ENCODE peak calls at places on chromosomes 6 and 20, in six cellular contexts. S is foreskin fibroblast, L is endodermal cell, Q is heart right ventricle, U is cardiac muscle cell, Y is PC-9. I is an unnamed sample.

GRCh38 chr20:34269996-34270627 is 28.9 kb downstream of the ASIP start:
- DNase-seq in Q (no peak), U (peak; percentile 75), Y (no peak), S (peak; percentile 60), L (no peak), I (no peak)

GRCh38 chr6:34465551-34466241 is at the start of gene PACSIN1:
- DNase-seq in Y (peak; percentile 53), Q (peak; percentile 20), U (peak; percentile 10), L (peak; percentile 92), S (no peak), I (no peak)

GRCh38 chr6:105484238-105485161 is 81.6 kb upstream of the PREP start:
- DNase-seq in Y (no peak), Q (no peak), L (no peak), S (no peak), U (peak; percentile 52), I (no peak)

GRCh38 chr6:19851273-19852089 is 14.3 kb downstream of the ID4 start:
- DNase-seq in L (peak; percentile 75), Q (no peak), U (peak; percentile 88), Y (peak; percentile 43), S (peak; percentile 53), I (peak; percentile 64)

GRCh38 chr6:156427345-156427744 is 349.8 kb upstream of the ARID1B start:
- DNase-seq in U (peak; percentile 78), L (no peak), Q (peak; percentile 12), Y (peak; percentile 1), S (peak; percentile 73), I (peak; percentile 32)

GRCh38 chr6:169984181-169985120 is 233.0 kb downstream of the ERMARD start:
- DNase-seq in Q (no peak), Y (no peak), S (no peak), U (no peak), L (no peak), I (no peak)

GRCh38 chr6:35046098-35046497 is 95.0 kb downstream of the TCP11 start:
- DNase-seq in U (no peak), Y (no peak), S (no peak), Q (no peak), L (no peak), I (no peak)

GRCh38 chr20:53872561-53873248 is 197.7 kb downstream of the BCAS1 start:
- DNase-seq in Y (no peak), S (no peak), U (peak; percentile 34), Q (no peak), L (no peak), I (no peak)

GRCh38 chr6:133243723-133244122 is 2.6 kb downstream of the EYA4 start:
- DNase-seq in L (no peak), Y (no peak), Q (no peak), S (no peak), U (no peak), I (no peak)

GRCh38 chr6:20340056-20340455 is 61.6 kb upstream of the E2F3 start:
- DNase-seq in U (no peak), Y (no peak), L (no peak), S (no peak), Q (no peak), I (no peak)

GRCh38 chr6:116055513-116055912 is 5.2 kb downstream of the FRK start:
- DNase-seq in S (no peak), Y (no peak), U (no peak), L (no peak), Q (no peak), I (no peak)

GRCh38 chr6:47581591-47581990 is 104.0 kb downstream of the CD2AP start:
- DNase-seq in Q (no peak), U (no peak), Y (no peak), S (no peak), L (no peak), I (no peak)

GRCh38 chr20:38117635-38118034 is 47.4 kb downstream of the TGM2 start:
- DNase-seq in S (peak; percentile 69), L (peak; percentile 5), Q (no peak), Y (peak; percentile 57), U (peak; percentile 68), I (no peak)

GRCh38 chr6:34357937-34358336 is 34.5 kb downstream of the NUDT3 start:
- DNase-seq in S (no peak), L (no peak), Y (no peak), U (no peak), Q (no peak), I (no peak)

GRCh38 chr20:57167971-57168693 is 98.3 kb downstream of the BMP7 start:
- DNase-seq in U (no peak), Q (peak; percentile 42), S (no peak), L (peak; percentile 56), Y (no peak), I (peak; percentile 5)

GRCh38 chr6:165098165-165098564 is 211.2 kb downstream of the C6orf118 start:
- DNase-seq in S (no peak), U (peak; percentile 1), Y (no peak), Q (no peak), L (peak; percentile 74), I (no peak)

GRCh38 chr20:41533537-41534136 is 84.5 kb downstream of the CHD6 start:
- DNase-seq in Q (no peak), U (no peak), Y (no peak), S (no peak), L (no peak), I (no peak)

GRCh38 chr6:133701633-133702331 is 187.1 kb upstream of the TCF21 start:
- DNase-seq in S (no peak), L (no peak), Y (no peak), Q (peak; percentile 36), U (peak; percentile 75), I (no peak)

GRCh38 chr20:50347568-50347981 is 156.9 kb downstream of the CEBPB start:
- DNase-seq in Y (no peak), L (peak; percentile 29), S (no peak), Q (no peak), U (no peak), I (no peak)

GRCh38 chr6:161359617-161359945 is 85.7 kb upstream of the AGPAT4 start:
- DNase-seq in U (peak; percentile 6), L (no peak), S (no peak), Q (no peak), Y (no peak), I (no peak)

GRCh38 chr20:46709459-46710148 is at the start of gene SLC2A10:
- DNase-seq in Y (peak; percentile 66), Q (peak; percentile 72), L (peak; percentile 84), S (peak; percentile 62), U (peak; percentile 75), I (no peak)

GRCh38 chr20:47357296-47358051 is 975 bp upstream of the ZMYND8 start:
- DNase-seq in Q (peak; percentile 80), Y (peak; percentile 94), U (peak; percentile 94), L (peak; percentile 94), S (peak; percentile 95), I (peak; percentile 77)

GRCh38 chr6:2524090-2524489 is 226.6 kb downstream of the MYLK4 start:
- DNase-seq in U (no peak), Y (no peak), S (no peak), Q (no peak), L (peak; percentile 53), I (no peak)

GRCh38 chr6:89555751-89556150 is 82.8 kb downstream of the LYRM2 start:
- DNase-seq in U (no peak), L (peak; percentile 58), S (no peak), Y (no peak), Q (no peak), I (no peak)

DNA sequence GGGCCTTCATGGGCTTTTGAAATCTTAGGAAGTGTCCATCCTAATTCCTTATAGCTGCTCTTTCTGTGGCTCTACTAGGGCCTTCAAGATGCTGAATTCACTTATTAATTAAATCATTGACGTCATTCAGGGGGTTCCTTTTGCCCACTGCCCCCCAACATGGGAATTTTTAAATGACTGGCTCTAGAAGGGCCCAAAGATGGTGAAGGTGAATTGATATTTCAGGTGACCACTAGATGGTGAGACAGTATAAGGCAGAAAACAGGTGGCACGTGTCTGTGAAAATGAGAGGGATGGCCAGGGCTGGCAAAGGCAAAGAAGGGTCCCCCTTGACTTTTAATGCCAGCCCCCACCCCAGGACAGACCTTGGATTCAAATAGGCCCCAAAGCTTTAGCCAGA is 11.8 kb downstream of the GNAS start:
- DNase-seq in U (no peak), S (no peak), Q (no peak), L (no peak), Y (no peak), I (no peak)
- TF ChIP-seq CTCF in U (no peak), S (no peak), Q (no peak), L (peak; percentile 52), Y (peak; percentile 64), I (peak; percentile 25)

GRCh38 chr20:58854638-58855471 is 2.3 kb downstream of the GNAS start:
- DNase-seq in Y (no peak), U (no peak), L (peak; percentile 70), Q (no peak), S (no peak), I (no peak)
- H3K4me3 ChIP-seq in Y (no peak overlapping the region), U (peak overlapping the region; percentile 21), L (no peak overlapping the region), Q (peak overlapping the region; percentile 12), S (peak overlapping the region; percentile 3), I (peak overlapping the region; percentile 18)

GRCh38 chr20:18050628-18051027 is 7.1 kb downstream of the OVOL2 start:
- DNase-seq in U (no peak), S (no peak), L (no peak), Y (no peak), Q (no peak), I (no peak)
- TF ChIP-seq CTCF in U (no peak), S (no peak), L (no peak), Y (no peak), Q (no peak), I (no peak)

DNA sequence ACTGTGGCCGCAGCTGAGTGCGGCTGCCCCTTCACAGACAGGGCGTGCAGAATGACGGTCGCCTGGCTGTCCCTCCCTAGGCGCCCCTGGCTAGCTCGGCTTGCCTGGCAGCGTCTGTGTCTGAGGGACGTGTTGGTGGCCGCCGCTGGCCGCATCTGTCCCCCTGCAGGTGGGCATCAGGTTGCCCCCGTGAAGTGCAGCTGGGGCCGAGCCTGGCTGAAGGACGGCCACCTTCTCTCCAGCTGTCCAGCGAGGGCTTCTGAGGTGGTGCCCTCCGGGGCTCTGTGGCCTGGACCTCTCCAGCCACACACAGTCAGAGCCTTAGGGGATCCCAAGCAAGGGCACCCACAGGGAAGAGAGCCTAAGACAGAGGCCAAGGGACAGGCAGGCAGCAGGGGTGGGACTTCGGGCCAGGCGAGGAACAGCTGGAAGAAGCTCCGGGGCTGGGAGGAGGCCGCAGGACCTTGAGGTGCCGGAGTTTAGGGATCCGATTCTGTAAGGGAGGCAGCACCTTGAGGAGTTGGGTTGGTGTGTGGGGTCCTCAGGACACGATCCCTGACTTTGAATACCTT is 89.0 kb upstream of the EPB41L1 start:
- DNase-seq in Q (no peak), U (no peak), Y (no peak), L (no peak), S (no peak), I (no peak)
- H3K4me3 ChIP-seq in Q (peak overlapping the region; percentile 42), U (no peak overlapping the region), Y (peak overlapping the region; percentile 68), L (no peak overlapping the region), S (peak overlapping the region; percentile 57), I (no peak overlapping the region)

I was measured in AG09309.